ENCODE peak calls at places on chromosomes 2 and 18, in six cellular contexts. B, H, F, M, U and E are unnamed samples.

GRCh38 chr2:14647714-14648113 is 15.2 kb downstream of the LRATD1 start:
- DNase-seq in B (no peak), U (no peak), H (no peak), M (no peak), F (no peak), E (no peak)

GRCh38 chr18:49869354-49869753 is 56.0 kb upstream of the ACAA2 start:
- DNase-seq in F (no peak), H (no peak), U (no peak), M (no peak), B (no peak), E (no peak)

GRCh38 chr2:181037922-181038321 is 57.5 kb downstream of the UBE2E3 start:
- DNase-seq in U (no peak), B (no peak), H (peak), M (no peak), F (no peak), E (no peak)

GRCh38 chr18:3793545-3793944 is 343.6 kb downstream of the TGIF1 start:
- DNase-seq in U (no peak), F (no peak), B (no peak), M (no peak), H (no peak), E (no peak)

GRCh38 chr2:117856415-117857210 is 42.1 kb downstream of the DDX18 start:
- DNase-seq in F (no peak), U (peak), M (no peak), H (no peak), B (peak), E (no peak)

GRCh38 chr18:56380682-56381081 is 257.7 kb downstream of the TXNL1 start:
- DNase-seq in U (no peak), M (no peak), B (no peak), F (no peak), H (no peak), E (no peak)

GRCh38 chr2:36780231-36780808 is 83.8 kb downstream of the VIT start:
- DNase-seq in B (peak), H (no peak), F (peak), M (no peak), U (peak), E (peak)

GRCh38 chr2:222969491-222969890 is 82.5 kb upstream of the KCNE4 start:
- DNase-seq in H (no peak), F (no peak), M (no peak), B (no peak), U (no peak), E (no peak)

GRCh38 chr18:64436111-64436510 is 287.2 kb upstream of the LINC00305 start:
- DNase-seq in F (no peak), B (no peak), M (no peak), U (peak), H (no peak), E (no peak)

GRCh38 chr18:36392888-36393287 is 95.4 kb downstream of the FHOD3 start:
- DNase-seq in H (no peak), B (no peak), U (no peak), F (no peak), M (no peak), E (no peak)

GRCh38 chr2:224772494-224772893 is 56.3 kb upstream of the CCDC195 start:
- DNase-seq in U (no peak), B (no peak), M (no peak), H (no peak), F (no peak), E (no peak)

GRCh38 chr2:178328037-178328436 is 122.9 kb downstream of the PRKRA start:
- DNase-seq in F (no peak), U (no peak), M (no peak), B (no peak), H (no peak), E (no peak)

GRCh38 chr2:130759906-130760753 is 4.8 kb downstream of the AMER3 start:
- DNase-seq in B (no peak), H (no peak), M (no peak), F (no peak), U (no peak), E (no peak)

GRCh38 chr2:240437861-240438809 is 2.7 kb downstream of the GPC1 start:
- DNase-seq in M (peak), U (peak), B (no peak), F (peak), H (peak), E (peak)

GRCh38 chr2:173590278-173590811 is 235.7 kb downstream of the CDCA7 start:
- DNase-seq in H (no peak), U (no peak), B (peak), F (no peak), M (peak), E (no peak)

GRCh38 chr2:3705808-3706207 is 2.4 kb downstream of the DCDC2C start:
- DNase-seq in F (no peak), B (no peak), H (no peak), U (no peak), M (no peak), E (no peak)

GRCh38 chr2:69774984-69775982 is 33.3 kb downstream of the ANXA4 start:
- DNase-seq in F (no peak), M (no peak), B (no peak), H (peak), U (no peak), E (peak)